ENCODE peak calls at places on chromosome 10, in ten cellular contexts. M, Z, W, A, B, K, X, F, Y and L are unnamed samples.

GRCh38 chr10:94402204-94403033 is at the start of gene TBC1D12:
- DNase-seq in B (peak; percentile 96), Z (peak; percentile 90), F (peak; percentile 94), X (peak; percentile 95), M (peak; percentile 98), K (peak; percentile 93), Y (peak; percentile 95), W (peak; percentile 98), A (peak; percentile 96), L (peak; percentile 96)

GRCh38 chr10:122221958-122222357 is 49.1 kb upstream of the BTBD16 start:
- DNase-seq in Y (no peak), A (no peak), Z (no peak), W (no peak), M (no peak), X (no peak), K (no peak), F (peak; percentile 44), B (no peak), L (no peak)

GRCh38 chr10:60466267-60467201 is 76.9 kb upstream of the ANK3 start:
- DNase-seq in F (no peak), B (no peak), X (no peak), W (no peak), M (no peak), K (no peak), Z (no peak), A (no peak), Y (no peak), L (no peak)

GRCh38 chr10:96614515-96614914 is 27.7 kb upstream of the TM9SF3 start:
- DNase-seq in K (no peak), Y (no peak), W (no peak), F (no peak), M (no peak), Z (no peak), A (no peak), X (no peak), B (no peak), L (no peak)

GRCh38 chr10:21464134-21464533 is 61.3 kb downstream of the SKIDA1 start:
- DNase-seq in F (no peak), M (peak; percentile 17), X (no peak), K (no peak), Z (no peak), W (no peak), B (no peak), Y (no peak), A (no peak), L (no peak)

GRCh38 chr10:110448682-110449418 is 48.9 kb upstream of the DUSP5 start:
- DNase-seq in B (no peak), M (peak; percentile 33), Z (no peak), K (peak; percentile 24), Y (no peak), W (no peak), X (no peak), F (no peak), A (peak; percentile 13), L (no peak)

GRCh38 chr10:3636356-3637181 is 148.4 kb downstream of the KLF6 start:
- DNase-seq in B (no peak), A (no peak), X (no peak), W (no peak), K (no peak), Y (no peak), M (no peak), Z (no peak), F (no peak), L (no peak)

GRCh38 chr10:84424731-84425165 is 96.4 kb downstream of the CCSER2 start:
- DNase-seq in W (peak; percentile 92), Y (peak; percentile 90), X (peak; percentile 93), Z (peak; percentile 88), K (no peak), F (peak; percentile 96), A (peak; percentile 59), M (peak; percentile 96), B (peak; percentile 89), L (peak; percentile 82)

GRCh38 chr10:7529638-7530037 is 118.8 kb upstream of the SFMBT2 start:
- DNase-seq in Y (no peak), X (peak; percentile 21), F (no peak), M (peak; percentile 75), B (no peak), Z (no peak), K (no peak), A (no peak), W (peak; percentile 76), L (no peak)

GRCh38 chr10:108422286-108422685 is 1257.8 kb upstream of the SORCS1 start:
- DNase-seq in A (no peak), F (no peak), X (no peak), Z (no peak), K (no peak), W (no peak), Y (no peak), M (no peak), B (no peak), L (no peak)

GRCh38 chr10:132726194-132726593 is 59.8 kb downstream of the NKX6-2 start:
- DNase-seq in K (no peak), F (no peak), A (no peak), X (no peak), Z (no peak), B (no peak), M (no peak), Y (no peak), W (no peak), L (no peak)

GRCh38 chr10:87761892-87762291 is 56.1 kb downstream of the ATAD1 start:
- DNase-seq in Z (no peak), A (no peak), X (no peak), F (peak; percentile 43), B (no peak), Y (no peak), W (no peak), K (no peak), M (no peak), L (no peak)

GRCh38 chr10:132109341-132110072 is 43.8 kb downstream of the JAKMIP3 start:
- DNase-seq in F (peak; percentile 31), A (peak; percentile 35), K (no peak), M (peak; percentile 64), Y (peak; percentile 23), X (no peak), Z (peak; percentile 43), W (peak; percentile 13), B (peak; percentile 18), L (no peak)

GRCh38 chr10:35874326-35875070 is 232.4 kb upstream of the FZD8 start:
- DNase-seq in M (no peak), K (no peak), F (no peak), X (no peak), A (no peak), B (no peak), Y (no peak), W (no peak), Z (no peak), L (no peak)

GRCh38 chr10:53476650-53477312 is 704.2 kb upstream of the MBL2 start:
- DNase-seq in W (no peak), X (no peak), A (no peak), Z (no peak), K (no peak), B (no peak), Y (no peak), F (no peak), M (no peak), L (no peak)

GRCh38 chr10:53477313-53477675 is 704.7 kb upstream of the MBL2 start:
- DNase-seq in W (no peak), F (no peak), K (no peak), M (no peak), A (no peak), B (no peak), Y (no peak), X (no peak), Z (no peak), L (no peak)

DNA sequence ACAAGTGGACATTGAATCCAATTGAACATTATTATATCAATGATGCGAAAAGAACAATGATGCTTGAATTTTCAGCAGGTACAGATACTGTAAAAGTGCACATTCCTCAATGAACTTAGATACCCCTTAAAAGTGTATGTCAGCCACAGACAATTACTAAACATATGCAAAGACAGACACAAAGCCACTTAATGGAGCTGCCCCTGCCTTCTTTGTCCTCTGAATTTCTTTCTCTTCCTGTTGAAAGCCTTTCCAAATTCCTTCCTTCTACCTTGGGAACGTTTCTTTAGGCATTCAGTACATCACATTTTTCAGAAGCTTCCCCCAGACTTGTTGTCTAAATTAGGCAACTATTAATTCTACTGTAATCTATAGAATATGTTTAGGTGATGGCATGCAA is 706.8 kb upstream of the MBL2 start:
- DNase-seq in Z (no peak), K (no peak), M (no peak), X (no peak), F (no peak), Y (no peak), B (no peak), W (no peak), A (no peak), L (no peak)
- H3K4me1 ChIP-seq in Z (no peaks in the 10 kb centered on the region), K (no peaks in the 10 kb centered on the region), M (no peaks in the 10 kb centered on the region), X (no peaks in the 10 kb centered on the region), F (no peaks in the 10 kb centered on the region), Y (no peaks in the 10 kb centered on the region), B (no peaks in the 10 kb centered on the region), W (no peaks in the 10 kb centered on the region), A (no peaks in the 10 kb centered on the region), L (no peaks in the 10 kb centered on the region)

DNA sequence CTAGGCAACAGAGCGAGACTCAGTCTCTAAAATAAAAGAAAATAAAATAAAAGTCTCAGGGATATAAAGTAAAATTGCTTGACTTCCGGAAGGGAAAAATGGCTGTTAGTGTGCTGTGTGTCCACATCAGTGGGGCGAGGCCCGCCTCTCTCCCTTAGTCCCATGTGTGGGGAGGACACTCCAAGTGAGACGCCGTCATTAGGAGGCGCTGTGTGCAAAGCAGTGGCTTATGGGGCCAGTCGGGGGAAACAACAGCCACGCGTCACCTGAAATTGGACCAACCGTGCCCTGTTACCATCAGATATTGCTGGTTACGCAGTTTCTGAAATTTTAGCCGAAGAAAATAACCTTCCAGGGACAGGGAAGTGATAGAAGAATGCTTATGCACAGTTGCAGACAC is 15.8 kb downstream of the SFXN4 start:
- DNase-seq in M (peak; percentile 40), A (no peak), Z (no peak), Y (no peak), W (no peak), K (no peak), B (no peak), F (peak; percentile 1), X (no peak), L (no peak)
- TF ChIP-seq CTCF in M (no peak), A (no peak), Z (no peak), Y (no peak), W (no peak), K (no peak), B (no peak), F (no peak), X (no peak), L (no peak)

GRCh38 chr10:91335147-91335546 is 75.0 kb upstream of the HECTD2 start:
- DNase-seq in F (no peak), Y (no peak), B (no peak), Z (no peak), K (no peak), A (no peak), X (no peak), M (no peak), W (no peak), L (no peak)
- TF ChIP-seq POLR2A in F (no peak), Y (no peak), B (no peak), Z (no peak), K (no peak), A (no peak), X (no peak), M (no peak), W (no peak), L (no peak)

DNA sequence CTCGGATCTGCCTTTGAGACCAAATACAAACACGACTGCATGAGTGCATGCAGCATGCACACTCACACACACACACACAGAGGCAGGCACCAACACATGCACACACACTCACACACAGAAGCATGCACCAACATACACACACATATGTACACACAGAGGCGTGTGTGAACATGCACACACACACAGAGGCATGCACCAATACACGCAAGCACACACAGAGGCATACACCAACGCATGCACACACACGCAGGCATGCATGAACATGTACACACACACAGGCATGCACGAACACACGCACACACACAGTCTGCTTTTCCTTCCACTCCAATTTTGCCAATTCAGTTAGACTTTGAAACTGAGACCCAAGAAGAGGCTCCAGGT is 67.3 kb upstream of the COL13A1 start:
- DNase-seq in K (no peak), A (no peak), B (no peak), W (no peak), Y (no peak), X (no peak), F (no peak), Z (no peak), M (no peak), L (no peak)
- H3K4me1 ChIP-seq in K (peaks cover 7% of the 10 kb centered on the region), A (no peaks in the 10 kb centered on the region), B (peaks cover 63% of the 10 kb centered on the region), W (peaks cover 9% of the 10 kb centered on the region), Y (peaks cover 41% of the 10 kb centered on the region), X (peaks cover 3% of the 10 kb centered on the region), F (peaks cover 77% of the 10 kb centered on the region), Z (peaks cover 6% of the 10 kb centered on the region), M (no peaks in the 10 kb centered on the region), L (no peaks in the 10 kb centered on the region)